ENCODE peak calls at places on chromosomes 16 and 17, in eight cellular contexts. One of them, this sample, is unnamed.

GRCh38 chr17:83193336-83194188 is 114.2 kb downstream of the METRNL start:
- DNase-seq in neuronal stem cell: no peak
- DNase-seq in GM06990: no peak
- DNase-seq in left ventricle myocardium inferior: peak
- DNase-seq in CD8-positive, alpha-beta memory T cell: no peak
- DNase-seq in right lobe of liver: peak
- DNase-seq in A549: no peak
- DNase-seq in endothelial cell of umbilical vein: no peak
- DNase-seq in this sample: peak

GRCh38 chr17:42184717-42185496 is at the start of gene HCRT:
- DNase-seq in neuronal stem cell: peak
- DNase-seq in GM06990: no peak
- DNase-seq in left ventricle myocardium inferior: no peak
- DNase-seq in CD8-positive, alpha-beta memory T cell: no peak
- DNase-seq in right lobe of liver: no peak
- DNase-seq in A549: no peak
- DNase-seq in endothelial cell of umbilical vein: no peak
- DNase-seq in this sample: peak

GRCh38 chr17:57666946-57667345 is 78.2 kb downstream of the CCDC182 start:
- DNase-seq in neuronal stem cell: no peak
- DNase-seq in GM06990: no peak
- DNase-seq in left ventricle myocardium inferior: no peak
- DNase-seq in CD8-positive, alpha-beta memory T cell: no peak
- DNase-seq in right lobe of liver: no peak
- DNase-seq in A549: no peak
- DNase-seq in endothelial cell of umbilical vein: no peak
- DNase-seq in this sample: no peak

GRCh38 chr17:79220201-79220714 is 145.6 kb downstream of the ENGASE start:
- DNase-seq in neuronal stem cell: peak
- DNase-seq in GM06990: no peak
- DNase-seq in left ventricle myocardium inferior: no peak
- DNase-seq in CD8-positive, alpha-beta memory T cell: no peak
- DNase-seq in right lobe of liver: no peak
- DNase-seq in A549: no peak
- DNase-seq in endothelial cell of umbilical vein: no peak
- DNase-seq in this sample: no peak

GRCh38 chr16:71564377-71564967 is 12.4 kb downstream of the TAT start:
- DNase-seq in neuronal stem cell: no peak
- DNase-seq in GM06990: no peak
- DNase-seq in left ventricle myocardium inferior: no peak
- DNase-seq in CD8-positive, alpha-beta memory T cell: no peak
- DNase-seq in right lobe of liver: no peak
- DNase-seq in A549: no peak
- DNase-seq in endothelial cell of umbilical vein: no peak
- DNase-seq in this sample: no peak

GRCh38 chr17:3916013-3916696 is at the start of gene P2RX1:
- DNase-seq in neuronal stem cell: no peak
- DNase-seq in GM06990: peak
- DNase-seq in left ventricle myocardium inferior: no peak
- DNase-seq in CD8-positive, alpha-beta memory T cell: peak
- DNase-seq in right lobe of liver: no peak
- DNase-seq in A549: no peak
- DNase-seq in endothelial cell of umbilical vein: no peak
- DNase-seq in this sample: no peak

GRCh38 chr17:80263253-80264047 is 2.8 kb downstream of the RNF213 start:
- DNase-seq in neuronal stem cell: no peak
- DNase-seq in GM06990: peak
- DNase-seq in left ventricle myocardium inferior: peak
- DNase-seq in CD8-positive, alpha-beta memory T cell: peak
- DNase-seq in right lobe of liver: peak
- DNase-seq in A549: peak
- DNase-seq in endothelial cell of umbilical vein: peak
- DNase-seq in this sample: peak

GRCh38 chr17:58304735-58305486 is 23.7 kb downstream of the TSPOAP1 start:
- DNase-seq in neuronal stem cell: no peak
- DNase-seq in GM06990: no peak
- DNase-seq in left ventricle myocardium inferior: no peak
- DNase-seq in CD8-positive, alpha-beta memory T cell: no peak
- DNase-seq in right lobe of liver: no peak
- DNase-seq in A549: no peak
- DNase-seq in endothelial cell of umbilical vein: no peak
- DNase-seq in this sample: no peak

GRCh38 chr16:18942069-18942468 is 15.9 kb upstream of the SMG1 start:
- DNase-seq in neuronal stem cell: no peak
- DNase-seq in GM06990: no peak
- DNase-seq in left ventricle myocardium inferior: no peak
- DNase-seq in CD8-positive, alpha-beta memory T cell: no peak
- DNase-seq in right lobe of liver: no peak
- DNase-seq in A549: no peak
- DNase-seq in endothelial cell of umbilical vein: no peak
- DNase-seq in this sample: no peak

GRCh38 chr17:57714660-57715059 is 30.4 kb downstream of the CCDC182 start:
- DNase-seq in neuronal stem cell: no peak
- DNase-seq in GM06990: no peak
- DNase-seq in left ventricle myocardium inferior: no peak
- DNase-seq in CD8-positive, alpha-beta memory T cell: no peak
- DNase-seq in right lobe of liver: no peak
- DNase-seq in A549: no peak
- DNase-seq in endothelial cell of umbilical vein: no peak
- DNase-seq in this sample: no peak

GRCh38 chr17:81550830-81551457 is 1.2 kb downstream of the FAAP100 start:
- DNase-seq in neuronal stem cell: no peak
- DNase-seq in GM06990: no peak
- DNase-seq in left ventricle myocardium inferior: no peak
- DNase-seq in CD8-positive, alpha-beta memory T cell: no peak
- DNase-seq in right lobe of liver: no peak
- DNase-seq in A549: no peak
- DNase-seq in endothelial cell of umbilical vein: no peak
- DNase-seq in this sample: no peak

GRCh38 chr17:73257516-73257915 is 4.2 kb downstream of the CPSF4L start:
- DNase-seq in neuronal stem cell: no peak
- DNase-seq in GM06990: no peak
- DNase-seq in left ventricle myocardium inferior: no peak
- DNase-seq in CD8-positive, alpha-beta memory T cell: no peak
- DNase-seq in right lobe of liver: peak
- DNase-seq in A549: no peak
- DNase-seq in endothelial cell of umbilical vein: no peak
- DNase-seq in this sample: no peak

GRCh38 chr16:53219795-53220194 is 165.0 kb downstream of the CHD9 start:
- DNase-seq in neuronal stem cell: no peak
- DNase-seq in GM06990: no peak
- DNase-seq in left ventricle myocardium inferior: no peak
- DNase-seq in CD8-positive, alpha-beta memory T cell: no peak
- DNase-seq in right lobe of liver: no peak
- DNase-seq in A549: no peak
- DNase-seq in endothelial cell of umbilical vein: peak
- DNase-seq in this sample: no peak

GRCh38 chr17:79907217-79907715 is 68.0 kb upstream of the CBX4 start:
- DNase-seq in neuronal stem cell: no peak
- DNase-seq in GM06990: no peak
- DNase-seq in left ventricle myocardium inferior: no peak
- DNase-seq in CD8-positive, alpha-beta memory T cell: no peak
- DNase-seq in right lobe of liver: no peak
- DNase-seq in A549: no peak
- DNase-seq in endothelial cell of umbilical vein: no peak
- DNase-seq in this sample: no peak

GRCh38 chr17:9956474-9957131 is 51.5 kb upstream of the RCVRN start:
- DNase-seq in neuronal stem cell: no peak
- DNase-seq in GM06990: no peak
- DNase-seq in left ventricle myocardium inferior: no peak
- DNase-seq in CD8-positive, alpha-beta memory T cell: no peak
- DNase-seq in right lobe of liver: peak
- DNase-seq in A549: no peak
- DNase-seq in endothelial cell of umbilical vein: no peak
- DNase-seq in this sample: no peak

GRCh38 chr17:34721326-34721725 is 141.9 kb downstream of the TMEM132E start:
- DNase-seq in neuronal stem cell: no peak
- DNase-seq in GM06990: no peak
- DNase-seq in left ventricle myocardium inferior: no peak
- DNase-seq in CD8-positive, alpha-beta memory T cell: no peak
- DNase-seq in right lobe of liver: no peak
- DNase-seq in A549: no peak
- DNase-seq in endothelial cell of umbilical vein: no peak
- DNase-seq in this sample: no peak

DNA sequence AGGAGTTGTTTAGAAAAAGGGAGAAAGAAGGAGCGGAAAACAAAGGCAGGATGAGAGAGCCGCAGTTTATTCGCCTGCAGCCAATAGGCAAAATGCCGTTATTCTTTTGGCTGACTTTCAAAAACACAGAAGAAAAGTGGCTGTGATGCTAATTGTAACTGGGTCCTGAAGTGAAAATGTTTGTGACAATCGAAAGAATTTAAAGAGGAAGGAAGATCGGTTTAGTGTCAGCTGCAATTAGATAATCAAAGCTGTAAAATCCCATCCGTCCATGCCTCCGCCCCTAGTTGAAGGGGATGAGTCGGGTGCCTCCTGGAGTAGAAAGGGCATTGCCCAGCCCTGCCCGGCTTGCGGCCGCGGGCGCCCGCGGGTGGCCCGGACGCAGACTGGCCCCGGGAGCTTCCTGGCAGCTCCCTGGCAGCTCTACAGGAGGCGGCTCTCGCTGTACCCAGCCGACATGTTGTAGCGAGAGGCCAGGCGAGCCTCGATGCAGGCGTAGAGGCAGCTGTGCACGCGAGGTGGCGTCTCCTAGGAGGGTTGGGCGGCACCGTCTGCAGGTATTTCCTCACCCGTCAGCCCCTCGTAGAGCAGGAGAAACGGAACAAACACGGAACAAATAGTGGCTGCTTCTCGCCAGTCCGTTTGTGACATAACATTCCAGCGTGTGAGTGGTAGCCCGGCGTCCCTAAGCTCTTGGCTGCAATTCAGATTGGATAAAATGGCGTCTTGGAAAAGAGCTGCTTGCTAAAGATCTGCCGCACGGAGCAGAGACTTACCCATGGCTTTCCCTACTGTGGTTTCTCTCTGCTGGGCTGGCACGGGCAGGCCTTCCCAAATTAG is 82.3 kb downstream of the TNRC6C start:
- DNase-seq in neuronal stem cell: no peak
- DNase-seq in GM06990: no peak
- DNase-seq in left ventricle myocardium inferior: peak
- DNase-seq in CD8-positive, alpha-beta memory T cell: peak
- DNase-seq in right lobe of liver: peak
- DNase-seq in A549: peak
- DNase-seq in endothelial cell of umbilical vein: peak
- DNase-seq in this sample: peak
- H3K4me3 ChIP-seq in neuronal stem cell: no peak
- H3K4me3 ChIP-seq in GM06990: peak
- H3K4me3 ChIP-seq in left ventricle myocardium inferior: peak
- H3K4me3 ChIP-seq in CD8-positive, alpha-beta memory T cell: no peak
- H3K4me3 ChIP-seq in right lobe of liver: peak
- H3K4me3 ChIP-seq in A549: peak
- H3K4me3 ChIP-seq in endothelial cell of umbilical vein: peak
- H3K4me3 ChIP-seq in this sample: peak

DNA sequence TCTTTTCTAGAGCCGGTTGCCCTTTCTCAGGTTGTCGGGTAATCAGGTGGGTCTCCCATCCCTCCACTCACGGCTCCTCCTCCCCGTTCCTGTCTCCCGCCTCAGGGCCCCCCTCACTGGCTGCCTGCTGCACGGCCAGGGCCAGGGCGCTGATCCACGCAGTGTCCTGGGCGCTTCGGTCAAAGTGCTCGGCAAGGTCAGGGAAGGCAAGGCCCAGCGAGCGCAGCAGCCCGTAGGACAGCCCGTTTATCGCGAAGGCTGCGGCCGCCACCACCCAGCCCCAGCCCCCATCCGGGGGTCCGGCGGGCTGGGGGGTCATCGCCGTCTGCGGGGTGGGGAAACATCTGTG is 723 bp downstream of the SLC16A11 start:
- DNase-seq in neuronal stem cell: no peak
- DNase-seq in GM06990: peak
- DNase-seq in left ventricle myocardium inferior: no peak
- DNase-seq in CD8-positive, alpha-beta memory T cell: no peak
- DNase-seq in right lobe of liver: peak
- DNase-seq in A549: no peak
- DNase-seq in endothelial cell of umbilical vein: no peak
- DNase-seq in this sample: no peak
- H3K4me3 ChIP-seq in neuronal stem cell: no peak
- H3K4me3 ChIP-seq in GM06990: peak
- H3K4me3 ChIP-seq in left ventricle myocardium inferior: peak
- H3K4me3 ChIP-seq in CD8-positive, alpha-beta memory T cell: peak
- H3K4me3 ChIP-seq in right lobe of liver: peak
- H3K4me3 ChIP-seq in A549: peak
- H3K4me3 ChIP-seq in endothelial cell of umbilical vein: peak
- H3K4me3 ChIP-seq in this sample: peak

GRCh38 chr16:10180042-10180770 is 2.0 kb downstream of the GRIN2A start:
- DNase-seq in neuronal stem cell: no peak
- DNase-seq in GM06990: no peak
- DNase-seq in left ventricle myocardium inferior: no peak
- DNase-seq in CD8-positive, alpha-beta memory T cell: no peak
- DNase-seq in right lobe of liver: no peak
- DNase-seq in A549: no peak
- DNase-seq in endothelial cell of umbilical vein: no peak
- DNase-seq in this sample: no peak
- H3K4me3 ChIP-seq in neuronal stem cell: no peak
- H3K4me3 ChIP-seq in GM06990: no peak
- H3K4me3 ChIP-seq in left ventricle myocardium inferior: no peak
- H3K4me3 ChIP-seq in CD8-positive, alpha-beta memory T cell: no peak
- H3K4me3 ChIP-seq in right lobe of liver: no peak
- H3K4me3 ChIP-seq in A549: no peak
- H3K4me3 ChIP-seq in endothelial cell of umbilical vein: no peak
- H3K4me3 ChIP-seq in this sample: no peak

DNA sequence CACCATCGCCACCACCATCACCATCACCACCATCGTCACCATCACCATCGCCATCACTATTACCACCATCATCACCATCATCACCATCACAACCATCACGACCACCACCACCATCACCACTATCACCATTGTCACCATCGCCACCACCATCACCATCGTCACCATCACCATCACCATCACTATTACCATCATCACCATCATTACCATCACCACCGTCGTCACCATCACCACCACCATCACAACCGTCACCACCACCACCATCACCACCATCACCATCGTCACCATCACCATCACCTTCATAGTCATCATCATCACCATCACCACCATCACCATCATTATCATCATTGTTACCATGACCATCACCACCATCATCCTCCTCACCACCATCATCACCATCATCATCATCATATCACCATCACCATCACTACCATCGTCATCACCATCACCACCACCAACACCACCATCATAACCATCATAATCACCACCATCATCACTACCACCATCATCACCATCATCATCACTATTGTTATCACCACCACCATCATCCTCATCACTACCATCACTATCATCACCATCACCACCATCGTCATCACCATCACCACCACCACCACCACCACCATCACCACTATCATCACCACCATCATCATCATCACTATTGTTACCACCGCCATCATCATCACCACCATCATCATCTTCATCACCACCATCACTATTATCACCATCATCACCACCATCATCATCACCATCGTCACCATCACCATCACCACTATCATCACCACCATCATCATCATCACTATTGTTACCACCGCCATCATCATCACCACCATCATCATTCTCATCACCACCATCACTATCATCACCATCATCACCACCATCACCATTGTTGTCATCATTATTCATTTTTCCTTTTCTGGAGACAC is 51.5 kb upstream of the ZNF469 start:
- DNase-seq in neuronal stem cell: no peak
- DNase-seq in GM06990: no peak
- DNase-seq in left ventricle myocardium inferior: no peak
- DNase-seq in CD8-positive, alpha-beta memory T cell: no peak
- DNase-seq in right lobe of liver: no peak
- DNase-seq in A549: no peak
- DNase-seq in endothelial cell of umbilical vein: no peak
- DNase-seq in this sample: no peak
- H3K4me3 ChIP-seq in neuronal stem cell: no peak
- H3K4me3 ChIP-seq in GM06990: no peak
- H3K4me3 ChIP-seq in left ventricle myocardium inferior: no peak
- H3K4me3 ChIP-seq in CD8-positive, alpha-beta memory T cell: no peak
- H3K4me3 ChIP-seq in right lobe of liver: no peak
- H3K4me3 ChIP-seq in A549: no peak
- H3K4me3 ChIP-seq in endothelial cell of umbilical vein: no peak
- H3K4me3 ChIP-seq in this sample: no peak

GRCh38 chr16:567362-568256 is 804 bp downstream of the NHLRC4 start:
- DNase-seq in neuronal stem cell: no peak
- DNase-seq in GM06990: no peak
- DNase-seq in left ventricle myocardium inferior: no peak
- DNase-seq in CD8-positive, alpha-beta memory T cell: no peak
- DNase-seq in right lobe of liver: no peak
- DNase-seq in A549: no peak
- DNase-seq in endothelial cell of umbilical vein: no peak
- DNase-seq in this sample: no peak
- H3K4me3 ChIP-seq in neuronal stem cell: no peak
- H3K4me3 ChIP-seq in GM06990: no peak
- H3K4me3 ChIP-seq in left ventricle myocardium inferior: peak
- H3K4me3 ChIP-seq in CD8-positive, alpha-beta memory T cell: peak
- H3K4me3 ChIP-seq in right lobe of liver: no peak
- H3K4me3 ChIP-seq in A549: no peak
- H3K4me3 ChIP-seq in endothelial cell of umbilical vein: no peak
- H3K4me3 ChIP-seq in this sample: no peak